ENCODE peak calls at places on chromosomes 1 and 21, in eight cellular contexts. A, D, O, F, Z, R, Y and E are unnamed samples. For H3K9me3, the result is how much of the 10 kb centered on the place peaks cover.

GRCh38 chr21:44528634-44528995 is 11.4 kb downstream of the KRTAP10-1 start:
- DNase-seq in F (no peak), A (no peak), Z (no peak), Y (no peak), R (no peak), D (no peak), O (no peak), E (no peak)

GRCh38 chr1:10965621-10966226 is 46.7 kb upstream of the TARDBP start:
- DNase-seq in Y (peak), F (peak), Z (peak), O (no peak), D (peak), A (peak), R (no peak), E (peak)

GRCh38 chr1:77031101-77031662 is 163.9 kb downstream of the ST6GALNAC5 start:
- DNase-seq in Z (no peak), R (peak), O (peak), F (peak), D (peak), A (no peak), Y (no peak), E (no peak)

GRCh38 chr1:245606157-245606725 is 451.5 kb downstream of the KIF26B start:
- DNase-seq in D (no peak), R (no peak), A (no peak), Z (no peak), Y (no peak), F (no peak), O (no peak), E (no peak)

GRCh38 chr1:39540504-39541031 is 36.0 kb downstream of the PABPC4 start:
- DNase-seq in Z (peak), O (no peak), F (peak), A (peak), Y (no peak), R (no peak), D (peak), E (peak)

GRCh38 chr1:184150776-184151531 is 99.4 kb downstream of the TSEN15 start:
- DNase-seq in Y (no peak), O (no peak), D (peak), A (peak), R (no peak), F (peak), Z (peak), E (peak)

GRCh38 chr21:34999397-34999941 is 49.6 kb downstream of the RUNX1 start:
- DNase-seq in O (no peak), Y (no peak), Z (no peak), A (peak), F (peak), R (no peak), D (peak), E (no peak)

GRCh38 chr1:29469457-29469856 is 233.1 kb downstream of the PTPRU start:
- DNase-seq in A (peak), D (peak), R (no peak), O (no peak), Z (no peak), Y (no peak), F (no peak), E (peak)

GRCh38 chr21:42518216-42518615 is 4.6 kb downstream of the SLC37A1 start:
- DNase-seq in D (peak), R (peak), Z (no peak), O (peak), Y (no peak), F (peak), A (no peak), E (no peak)

GRCh38 chr1:234139966-234140365 is 233.3 kb upstream of the COA6 start:
- DNase-seq in Y (no peak), Z (no peak), O (peak), A (no peak), R (peak), F (peak), D (peak), E (no peak)

GRCh38 chr1:208202333-208202987 is 41.7 kb downstream of the PLXNA2 start:
- DNase-seq in O (no peak), R (peak), D (no peak), Z (no peak), Y (no peak), A (no peak), F (no peak), E (no peak)

DNA sequence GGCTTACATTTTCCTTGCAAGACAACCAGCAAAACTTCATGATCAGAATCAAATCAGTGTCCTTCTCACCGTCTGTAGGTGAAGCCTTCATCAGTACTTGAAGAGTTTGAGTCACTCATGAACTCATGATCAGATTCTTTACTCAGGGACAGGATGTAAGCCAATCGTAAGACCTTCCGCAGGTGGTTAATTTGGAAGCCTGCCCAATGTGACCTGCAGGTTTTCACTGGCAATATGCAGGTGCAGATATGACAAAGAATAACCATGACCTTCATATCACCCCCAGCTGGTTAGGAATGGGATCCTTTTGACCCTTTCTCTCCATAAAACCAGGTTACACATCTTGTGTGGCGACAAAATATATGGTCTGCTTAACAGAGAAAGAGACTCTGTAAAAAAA is 2.4 kb upstream of the PRAMEF20 start:
- DNase-seq in Y (no peak), O (no peak), R (no peak), D (no peak), Z (no peak), A (no peak), F (no peak), E (no peak)
- H3K9me3 ChIP-seq in Y (under half), O (under half), R (under half), D (under half), Z (under half), A (under half), F (under half), E (under half)

DNA sequence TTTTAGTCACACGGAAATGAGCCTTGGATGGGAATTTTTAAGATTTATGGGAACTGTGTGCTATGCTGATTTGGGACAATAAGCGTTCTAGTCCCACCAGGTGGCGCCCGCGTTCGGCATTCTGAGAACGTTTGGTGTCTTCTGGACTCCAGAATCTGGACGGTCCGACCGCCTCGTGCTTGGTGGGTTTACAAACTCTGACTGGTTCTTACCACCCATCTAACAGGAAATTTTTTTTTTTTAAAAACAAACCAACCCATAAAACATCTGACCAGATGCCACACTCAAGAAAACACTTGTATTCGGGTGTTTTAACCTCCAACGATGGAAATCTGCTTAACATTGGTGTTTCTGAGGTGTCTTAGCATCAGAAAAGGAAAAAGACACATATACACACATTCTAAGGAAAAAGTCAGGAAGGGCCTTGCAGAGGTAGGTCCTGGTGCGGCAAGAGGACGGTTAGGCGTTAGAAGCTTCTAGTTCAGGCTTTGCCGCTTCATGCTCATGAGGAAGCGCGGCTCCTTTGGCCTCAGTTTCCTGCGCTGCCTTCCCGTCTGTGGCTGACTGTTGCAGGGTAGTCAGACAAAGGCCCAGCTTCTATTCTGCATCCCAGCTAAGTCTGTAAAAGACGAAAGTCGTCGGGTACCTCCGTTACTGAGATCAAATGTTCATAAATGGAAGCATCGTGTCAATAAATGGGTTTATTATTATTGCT is 814 bp upstream of the DYRK3 start:
- DNase-seq in A (peak), O (peak), Y (peak), D (peak), F (peak), Z (peak), R (peak), E (peak)
- H3K4me3 ChIP-seq in A (peak), O (peak), Y (peak), D (peak), F (peak), Z (peak), R (peak), E (peak)

GRCh38 chr1:57843760-57844159 is 419.9 kb upstream of the DAB1 start:
- DNase-seq in A (no peak), R (no peak), Y (no peak), D (peak), O (no peak), Z (no peak), F (peak), E (no peak)

GRCh38 chr1:57835620-57836019 is 411.8 kb upstream of the DAB1 start:
- DNase-seq in A (no peak), O (no peak), R (no peak), F (no peak), Y (no peak), Z (peak), D (no peak), E (no peak)

GRCh38 chr1:57839067-57839466 is 415.2 kb upstream of the DAB1 start:
- DNase-seq in O (no peak), Y (no peak), F (peak), D (no peak), A (no peak), R (no peak), Z (no peak), E (no peak)

GRCh38 chr1:57844382-57844980 is 420.6 kb upstream of the DAB1 start:
- DNase-seq in D (no peak), F (no peak), A (no peak), R (no peak), O (no peak), Y (no peak), Z (no peak), E (no peak)

DNA sequence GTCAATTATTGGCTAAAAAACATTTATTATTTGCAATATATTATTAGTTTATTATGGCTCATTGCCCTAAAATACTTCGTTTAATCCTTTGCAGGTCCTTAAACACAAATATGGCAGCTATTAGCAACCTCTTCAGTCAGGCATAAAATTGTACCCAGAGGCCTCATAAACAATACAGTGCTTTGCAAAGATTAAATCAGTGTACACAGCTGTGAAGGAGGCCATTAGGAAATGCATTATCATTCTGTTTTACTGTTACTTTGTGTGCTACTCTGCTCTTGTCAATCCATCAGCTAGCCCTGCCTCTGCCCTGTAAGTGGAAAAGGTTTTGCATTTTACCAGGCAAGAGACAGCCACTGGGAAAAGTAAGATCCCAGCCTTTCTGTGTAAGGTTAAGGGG is 415.6 kb upstream of the DAB1 start:
- DNase-seq in D (no peak), F (no peak), R (no peak), O (no peak), A (no peak), Y (no peak), Z (no peak), E (no peak)
- H3K9me3 ChIP-seq in D (under half), F (under half), R (under half), O (under half), A (under half), Y (under half), Z (under half), E (under half)

GRCh38 chr1:185512442-185512841 is 195.4 kb upstream of the IVNS1ABP start:
- DNase-seq in Z (no peak), Y (no peak), O (no peak), R (no peak), A (no peak), F (no peak), D (no peak), E (no peak)
- H3K4me3 ChIP-seq in Z (no peak), Y (no peak), O (no peak), R (no peak), A (no peak), F (no peak), D (no peak), E (no peak)